ENCODE peak calls at places on chromosomes 4 and X, in six cellular contexts. O, B, R, P, S and H are unnamed samples.

GRCh38 chrX:7941390-7942042 is 14.3 kb upstream of the PNPLA4 start:
- DNase-seq in B (no peak), R (no peak), S (peak), P (peak), O (no peak), H (no peak)

GRCh38 chr4:41379230-41379629 is 122.5 kb downstream of the UCHL1 start:
- DNase-seq in P (no peak), R (no peak), S (no peak), B (no peak), O (no peak), H (no peak)

GRCh38 chrX:110442631-110443030 is 84.0 kb downstream of the RTL9 start:
- DNase-seq in O (no peak), B (peak), R (no peak), S (no peak), P (no peak), H (no peak)

GRCh38 chr4:1723131-1723801 is 1.9 kb downstream of the TACC3 start:
- DNase-seq in P (no peak), R (no peak), S (no peak), O (peak), B (no peak), H (no peak)

GRCh38 chr4:108396900-108397299 is 223.5 kb upstream of the RPL34 start:
- DNase-seq in P (no peak), B (no peak), R (no peak), O (no peak), S (no peak), H (no peak)

GRCh38 chrX:137568741-137569469 is 3.0 kb downstream of the ZIC3 start:
- DNase-seq in B (peak), O (no peak), S (no peak), R (no peak), P (no peak), H (no peak)

GRCh38 chr4:113673450-113673849 is 88.1 kb downstream of the CAMK2D start:
- DNase-seq in O (no peak), R (no peak), S (no peak), P (no peak), B (no peak), H (no peak)

GRCh38 chr4:91280551-91281290 is 1023.0 kb upstream of the GRID2 start:
- DNase-seq in P (no peak), R (no peak), B (no peak), O (no peak), S (no peak), H (no peak)

GRCh38 chr4:172650758-172651495 is 517.7 kb upstream of the GALNT7 start:
- DNase-seq in R (no peak), O (no peak), S (no peak), B (no peak), P (no peak), H (no peak)

GRCh38 chr4:602559-602942 is 22.8 kb upstream of the PDE6B start:
- DNase-seq in S (peak), P (no peak), R (peak), B (peak), O (peak), H (peak)

GRCh38 chrX:65894138-65894537 is 145.7 kb downstream of the VSIG4 start:
- DNase-seq in O (no peak), S (no peak), B (no peak), R (no peak), P (no peak), H (no peak)

GRCh38 chr4:53763813-53764597 is 172.7 kb upstream of the LNX1 start:
- DNase-seq in R (no peak), O (no peak), B (no peak), S (no peak), P (peak), H (no peak)

GRCh38 chr4:84952004-84952403 is 14.5 kb downstream of the WDFY3 start:
- DNase-seq in R (no peak), B (no peak), O (no peak), P (peak), S (no peak), H (no peak)

GRCh38 chrX:49269768-49270248 is at the start of gene PPP1R3F:
- DNase-seq in O (no peak), S (peak), R (no peak), P (no peak), B (peak), H (no peak)

GRCh38 chr4:38980903-38981676 is 51.1 kb downstream of the TMEM156 start:
- DNase-seq in O (no peak), B (no peak), S (no peak), P (peak), R (no peak), H (no peak)

GRCh38 chr4:128865132-128865531 is 55.6 kb downstream of the JADE1 start:
- DNase-seq in P (no peak), O (no peak), B (no peak), S (no peak), R (no peak), H (no peak)

GRCh38 chr4:10180927-10181744 is 64.5 kb upstream of the WDR1 start:
- DNase-seq in P (no peak), S (no peak), R (no peak), B (no peak), O (no peak), H (no peak)

GRCh38 chr4:1113311-1114009 is at the start of gene RNF212:
- DNase-seq in P (no peak), S (no peak), O (no peak), B (no peak), R (no peak), H (peak)

GRCh38 chr4:8095956-8096689 is 62.5 kb downstream of the ABLIM2 start:
- DNase-seq in P (no peak), B (no peak), R (no peak), O (no peak), S (no peak), H (no peak)

GRCh38 chr4:81541546-81541945 is 69.8 kb upstream of the RASGEF1B start:
- DNase-seq in B (no peak), O (no peak), S (no peak), R (no peak), P (no peak), H (no peak)

GRCh38 chr4:183636923-183637322 is 22.1 kb downstream of the RWDD4 start:
- DNase-seq in R (no peak), S (no peak), O (no peak), P (no peak), B (no peak), H (no peak)

GRCh38 chr4:141046255-141046654 is 87.0 kb downstream of the RNF150 start:
- DNase-seq in O (no peak), B (no peak), R (no peak), P (peak), S (no peak), H (no peak)

GRCh38 chr4:183658362-183659028 is 490 bp downstream of the RWDD4 start:
- DNase-seq in R (no peak), B (no peak), P (no peak), O (no peak), S (peak), H (no peak)

GRCh38 chr4:86935499-86935832 is 655 bp downstream of the AFF1 start:
- DNase-seq in R (no peak), B (no peak), P (no peak), S (peak), O (peak), H (no peak)